ENCODE peak calls at places on chromosomes 1 and 21, in seven cellular contexts. S, G, E, J, D, T and I are unnamed samples.
A peak's percentile ranks its signal among the peaks of the same experiment; 100 is the strongest.

GRCh38 chr1:39411526-39411925 is 79.9 kb upstream of the BMP8A start:
- DNase-seq in T (no peak), J (no peak), S (no peak), D (no peak), G (no peak), E (no peak), I (no peak)

GRCh38 chr1:26582836-26583460 is 53.4 kb downstream of the RPS6KA1 start:
- DNase-seq in S (peak; percentile 32), D (peak; percentile 57), G (no peak), E (no peak), T (no peak), J (no peak), I (no peak)

GRCh38 chr21:32200029-32200428 is 78.8 kb downstream of the MIS18A start:
- DNase-seq in E (no peak), T (no peak), D (no peak), G (no peak), S (no peak), J (no peak), I (no peak)

GRCh38 chr1:151509350-151510019 is 1.7 kb upstream of the CGN start:
- DNase-seq in J (no peak), G (no peak), D (no peak), E (no peak), T (no peak), S (no peak), I (no peak)

GRCh38 chr21:40516336-40516735 is 330.6 kb downstream of the DSCAM start:
- DNase-seq in E (no peak), J (no peak), T (no peak), S (no peak), D (no peak), G (peak; percentile 85), I (no peak)

GRCh38 chr1:154837679-154838171 is 32.4 kb downstream of the KCNN3 start:
- DNase-seq in J (no peak), T (no peak), G (no peak), S (no peak), E (no peak), D (no peak), I (no peak)

GRCh38 chr1:161905269-161905884 is 118.3 kb downstream of the OLFML2B start:
- DNase-seq in T (peak; percentile 5), S (no peak), J (no peak), G (no peak), D (no peak), E (no peak), I (no peak)

GRCh38 chr1:2018217-2019161 is 656 bp upstream of the GABRD start:
- DNase-seq in J (no peak), G (no peak), D (no peak), S (no peak), E (no peak), T (no peak), I (no peak)

GRCh38 chr1:148315081-148315811 is 163.2 kb upstream of the NBPF11 start:
- DNase-seq in D (no peak), E (no peak), T (no peak), S (no peak), G (no peak), J (no peak), I (no peak)

GRCh38 chr1:180168786-180169640 is 14.3 kb downstream of the QSOX1 start:
- DNase-seq in E (no peak), J (no peak), G (peak; percentile 26), D (no peak), S (no peak), T (peak; percentile 16), I (no peak)